ENCODE peak calls at places on chromosomes 11 and 22, in ten cellular contexts. V, K, A, D, U, J, H, I, B and X are unnamed samples.

GRCh38 chr11:108994887-108995286 is 330.0 kb downstream of the DDX10 start:
- DNase-seq in U (no peak), A (no peak), H (no peak), J (no peak), K (no peak), D (no peak), I (no peak), V (no peak), B (no peak), X (no peak)

GRCh38 chr11:20156280-20156875 is 3.9 kb downstream of the DBX1 start:
- DNase-seq in V (no peak), D (no peak), K (no peak), U (peak; percentile 35), H (no peak), J (peak; percentile 42), I (no peak), B (no peak), A (no peak), X (no peak)

GRCh38 chr22:22703715-22704114 is 59.3 kb downstream of the GGTLC2 start:
- DNase-seq in D (no peak), B (no peak), A (no peak), U (no peak), J (no peak), H (peak; percentile 80), V (peak; percentile 24), K (no peak), I (no peak), X (peak; percentile 87)

GRCh38 chr22:33427461-33427860 is 369.3 kb upstream of the SYN3 start:
- DNase-seq in A (no peak), H (no peak), J (no peak), D (no peak), V (peak; percentile 4), I (no peak), K (no peak), B (no peak), U (no peak), X (no peak)

GRCh38 chr11:3894128-3894731 is 38.8 kb downstream of the STIM1 start:
- DNase-seq in H (peak; percentile 31), J (peak; percentile 30), V (peak; percentile 51), A (no peak), I (no peak), K (no peak), U (no peak), B (no peak), D (peak; percentile 91), X (no peak)

GRCh38 chr22:34761111-34761510 is 304.8 kb upstream of the ISX start:
- DNase-seq in B (no peak), H (no peak), V (peak; percentile 66), D (no peak), J (no peak), K (peak; percentile 86), A (no peak), I (no peak), U (no peak), X (peak; percentile 0)

GRCh38 chr11:67468509-67468834 is 579 bp downstream of the TMEM134 start:
- DNase-seq in I (no peak), K (no peak), D (no peak), B (no peak), V (no peak), A (no peak), H (no peak), J (no peak), U (no peak), X (no peak)

GRCh38 chr11:26286472-26287066 is 45.4 kb upstream of the ANO3 start:
- DNase-seq in I (no peak), V (no peak), K (peak; percentile 1), B (peak; percentile 25), A (no peak), U (peak; percentile 27), H (peak; percentile 14), J (no peak), D (no peak), X (peak; percentile 31)

GRCh38 chr22:24010018-24010391 is 1.1 kb upstream of the CABIN1 start:
- DNase-seq in J (no peak), U (no peak), B (no peak), H (no peak), A (no peak), I (no peak), D (no peak), K (no peak), V (no peak), X (no peak)

GRCh38 chr22:25839755-25840154 is 97.8 kb downstream of the MYO18B start:
- DNase-seq in B (no peak), D (no peak), U (no peak), K (no peak), A (no peak), J (no peak), I (no peak), V (no peak), H (no peak), X (no peak)

GRCh38 chr22:19483481-19484244 is 3.9 kb downstream of the CDC45 start:
- DNase-seq in A (no peak), B (no peak), D (no peak), I (no peak), K (peak; percentile 68), J (no peak), U (no peak), H (peak; percentile 96), V (peak; percentile 61), X (peak; percentile 58)

GRCh38 chr22:47419239-47419638 is 656.8 kb downstream of the TBC1D22A start:
- DNase-seq in B (no peak), I (no peak), J (no peak), K (no peak), H (no peak), D (no peak), V (no peak), A (no peak), U (no peak), X (no peak)

GRCh38 chr11:27204527-27204926 is 158.5 kb downstream of the CCDC34 start:
- DNase-seq in J (peak; percentile 56), K (no peak), U (peak; percentile 51), V (no peak), B (no peak), D (no peak), I (no peak), H (no peak), A (peak; percentile 15), X (peak; percentile 49)

GRCh38 chr22:26708256-26709009 is 51.0 kb downstream of the MIAT start:
- DNase-seq in A (no peak), U (no peak), V (peak; percentile 69), D (peak; percentile 79), K (no peak), B (no peak), I (no peak), J (no peak), H (no peak), X (no peak)

GRCh38 chr11:128505449-128506058 is 81.8 kb downstream of the ETS1 start:
- DNase-seq in U (no peak), B (no peak), H (no peak), K (no peak), I (no peak), D (no peak), A (no peak), J (no peak), V (no peak), X (no peak)

GRCh38 chr11:133064152-133064877 is 468.0 kb downstream of the OPCML start:
- DNase-seq in H (no peak), J (peak; percentile 29), I (no peak), U (no peak), V (peak; percentile 78), A (no peak), B (peak; percentile 83), K (peak; percentile 30), D (no peak), X (no peak)

GRCh38 chr11:67486481-67487195 is 3.8 kb downstream of the AIP start:
- DNase-seq in A (no peak), H (no peak), B (no peak), D (peak; percentile 87), V (no peak), K (no peak), U (no peak), J (peak; percentile 60), I (no peak), X (no peak)

GRCh38 chr11:73363147-73363546 is 13.1 kb upstream of the RELT start:
- DNase-seq in U (no peak), H (no peak), I (no peak), V (no peak), K (no peak), J (no peak), A (no peak), B (no peak), D (no peak), X (no peak)
- TF ChIP-seq CTCF in U (no peak), H (no peak), I (no peak), V (no peak), K (no peak), J (no peak), A (no peak), B (no peak), D (no peak), X (no peak)

DNA sequence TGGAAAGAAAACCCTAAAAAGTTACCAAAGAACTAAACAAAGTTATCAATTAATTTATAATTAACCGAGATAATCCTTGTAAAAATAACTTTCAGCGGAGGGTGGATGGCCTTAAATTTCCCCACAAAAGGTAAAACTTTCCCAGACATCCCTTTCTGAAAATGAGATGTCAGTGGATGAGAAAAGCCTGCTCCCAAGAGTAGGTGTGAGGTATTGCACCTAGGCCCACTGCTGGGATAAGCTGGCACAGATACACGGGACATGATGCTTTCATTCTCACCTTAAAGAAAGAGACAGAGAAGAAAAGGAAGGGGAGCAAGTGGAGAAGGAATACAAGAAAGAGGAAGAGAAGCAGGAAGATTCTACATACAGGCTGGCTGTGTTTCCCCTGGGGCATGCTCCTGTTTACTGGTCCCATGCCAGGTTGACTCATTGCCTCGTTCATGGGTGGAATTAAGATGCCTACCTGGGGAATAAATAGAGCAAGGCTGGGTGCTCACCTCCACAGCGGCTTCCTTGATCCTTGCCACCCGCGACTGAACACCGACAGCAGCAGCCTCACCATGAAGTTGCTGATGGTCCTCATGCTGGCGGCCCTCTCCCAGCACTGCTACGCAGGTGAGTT is at the start of gene SCGB2A2:
- DNase-seq in K (peak; percentile 13), J (no peak), U (peak; percentile 9), V (no peak), A (peak; percentile 8), D (no peak), I (no peak), H (no peak), B (no peak), X (peak; percentile 45)
- TF ChIP-seq CTCF in K (peak; percentile 58), J (peak; percentile 23), U (peak; percentile 51), V (no peak), A (peak; percentile 24), D (peak; percentile 31), I (peak; percentile 39), H (peak; percentile 12), B (peak; percentile 24), X (peak; percentile 46)

GRCh38 chr11:127003260-127003981 is 2.9 kb upstream of the KIRREL3 start:
- DNase-seq in B (peak; percentile 63), J (no peak), I (no peak), U (peak; percentile 66), A (no peak), V (peak; percentile 37), D (no peak), H (no peak), K (peak; percentile 50), X (no peak)
- TF ChIP-seq CTCF in B (peak; percentile 59), J (peak; percentile 36), I (peak; percentile 79), U (peak; percentile 47), A (no peak), V (peak; percentile 30), D (peak; percentile 17), H (peak; percentile 11), K (peak; percentile 23), X (no peak)

DNA sequence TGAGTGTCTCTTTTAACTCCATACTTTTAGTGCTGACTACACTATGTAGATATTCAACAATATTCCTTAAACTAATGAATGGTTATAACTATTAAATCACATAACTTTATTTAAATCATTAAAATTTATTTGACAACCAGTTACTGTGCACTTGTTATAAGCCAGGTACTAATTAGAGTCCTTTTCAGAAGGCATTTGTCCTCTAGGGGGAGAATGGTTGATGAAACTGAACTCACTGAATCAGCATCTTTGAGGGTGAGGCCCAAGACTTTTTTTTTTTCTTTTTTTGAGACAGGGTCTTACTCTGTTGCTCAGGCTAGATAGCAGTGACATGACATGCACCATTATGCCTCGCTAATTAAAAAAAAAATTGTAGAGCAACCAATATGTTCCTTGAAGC is 515.6 kb upstream of the CCDC90B start:
- DNase-seq in U (no peak), V (no peak), D (no peak), A (no peak), B (no peak), H (no peak), I (no peak), K (no peak), J (no peak), X (peak; percentile 8)
- TF ChIP-seq CTCF in U (no peak), V (peak; percentile 29), D (peak; percentile 18), A (no peak), B (peak; percentile 30), H (peak; percentile 31), I (peak; percentile 36), K (peak; percentile 35), J (no peak), X (no peak)